ENCODE peak calls at places on chromosomes 2 and 18, in ten cellular contexts. One of them, this sample, is unnamed.

GRCh38 chr2:86649119-86649947 is 25.7 kb upstream of the RNF103 start:
- DNase-seq in spleen: no peak
- DNase-seq in coronary artery: no peak
- DNase-seq in fibroblast of lung: no peak
- DNase-seq in bronchial epithelial cell: no peak
- DNase-seq in psoas muscle: no peak
- DNase-seq in choroid plexus epithelial cell: no peak
- DNase-seq in body of pancreas: no peak
- DNase-seq in K562: no peak
- DNase-seq in kidney epithelial cell: no peak
- DNase-seq in this sample: no peak

GRCh38 chr2:198916548-198916947 is 541.2 kb downstream of the SATB2 start:
- DNase-seq in body of pancreas: no peak
- DNase-seq in kidney epithelial cell: no peak
- DNase-seq in spleen: no peak
- DNase-seq in choroid plexus epithelial cell: no peak
- DNase-seq in K562: no peak
- DNase-seq in psoas muscle: no peak
- DNase-seq in bronchial epithelial cell: no peak
- DNase-seq in fibroblast of lung: no peak
- DNase-seq in coronary artery: no peak
- DNase-seq in this sample: no peak

GRCh38 chr2:45258251-45258775 is 249.1 kb upstream of the SIX2 start:
- DNase-seq in coronary artery: no peak
- DNase-seq in kidney epithelial cell: no peak
- DNase-seq in K562: no peak
- DNase-seq in fibroblast of lung: no peak
- DNase-seq in bronchial epithelial cell: no peak
- DNase-seq in body of pancreas: no peak
- DNase-seq in spleen: no peak
- DNase-seq in psoas muscle: no peak
- DNase-seq in choroid plexus epithelial cell: no peak
- DNase-seq in this sample: no peak

GRCh38 chr2:170577356-170577755 is 137.8 kb upstream of the SP5 start:
- DNase-seq in psoas muscle: no peak
- DNase-seq in fibroblast of lung: no peak
- DNase-seq in body of pancreas: no peak
- DNase-seq in choroid plexus epithelial cell: no peak
- DNase-seq in bronchial epithelial cell: no peak
- DNase-seq in spleen: no peak
- DNase-seq in coronary artery: no peak
- DNase-seq in kidney epithelial cell: no peak
- DNase-seq in K562: no peak
- DNase-seq in this sample: no peak

GRCh38 chr2:229446316-229446715 is 175.2 kb upstream of the PID1 start:
- DNase-seq in bronchial epithelial cell: no peak
- DNase-seq in K562: no peak
- DNase-seq in choroid plexus epithelial cell: no peak
- DNase-seq in fibroblast of lung: peak
- DNase-seq in kidney epithelial cell: no peak
- DNase-seq in spleen: no peak
- DNase-seq in coronary artery: no peak
- DNase-seq in body of pancreas: no peak
- DNase-seq in psoas muscle: no peak
- DNase-seq in this sample: no peak

GRCh38 chr2:177818412-177818811 is 254.2 kb downstream of the PDE11A start:
- DNase-seq in fibroblast of lung: no peak
- DNase-seq in spleen: no peak
- DNase-seq in psoas muscle: no peak
- DNase-seq in bronchial epithelial cell: no peak
- DNase-seq in body of pancreas: no peak
- DNase-seq in K562: no peak
- DNase-seq in coronary artery: no peak
- DNase-seq in choroid plexus epithelial cell: no peak
- DNase-seq in kidney epithelial cell: no peak
- DNase-seq in this sample: no peak

GRCh38 chr2:172972005-172972619 is 103.5 kb upstream of the MAP3K20 start:
- DNase-seq in K562: peak
- DNase-seq in body of pancreas: peak
- DNase-seq in choroid plexus epithelial cell: peak
- DNase-seq in coronary artery: no peak
- DNase-seq in kidney epithelial cell: no peak
- DNase-seq in bronchial epithelial cell: peak
- DNase-seq in fibroblast of lung: peak
- DNase-seq in spleen: no peak
- DNase-seq in psoas muscle: peak
- DNase-seq in this sample: no peak

GRCh38 chr2:68737717-68738116 is 3.1 kb downstream of the ARHGAP25 start:
- DNase-seq in choroid plexus epithelial cell: peak
- DNase-seq in coronary artery: no peak
- DNase-seq in spleen: no peak
- DNase-seq in psoas muscle: no peak
- DNase-seq in body of pancreas: no peak
- DNase-seq in bronchial epithelial cell: no peak
- DNase-seq in kidney epithelial cell: no peak
- DNase-seq in K562: no peak
- DNase-seq in fibroblast of lung: no peak
- DNase-seq in this sample: no peak

GRCh38 chr2:85452237-85452636 is 33.7 kb downstream of the SH2D6 start:
- DNase-seq in psoas muscle: no peak
- DNase-seq in spleen: no peak
- DNase-seq in K562: no peak
- DNase-seq in choroid plexus epithelial cell: no peak
- DNase-seq in coronary artery: no peak
- DNase-seq in fibroblast of lung: no peak
- DNase-seq in bronchial epithelial cell: no peak
- DNase-seq in kidney epithelial cell: no peak
- DNase-seq in body of pancreas: no peak
- DNase-seq in this sample: no peak

GRCh38 chr2:238117199-238118154 is 17.3 kb downstream of the ESPNL start:
- DNase-seq in spleen: peak
- DNase-seq in body of pancreas: no peak
- DNase-seq in choroid plexus epithelial cell: no peak
- DNase-seq in coronary artery: no peak
- DNase-seq in fibroblast of lung: peak
- DNase-seq in K562: no peak
- DNase-seq in bronchial epithelial cell: peak
- DNase-seq in psoas muscle: no peak
- DNase-seq in kidney epithelial cell: no peak
- DNase-seq in this sample: no peak

GRCh38 chr2:235900631-235901030 is 267.6 kb downstream of the GBX2 start:
- DNase-seq in choroid plexus epithelial cell: peak
- DNase-seq in fibroblast of lung: peak
- DNase-seq in spleen: no peak
- DNase-seq in K562: no peak
- DNase-seq in body of pancreas: no peak
- DNase-seq in coronary artery: no peak
- DNase-seq in psoas muscle: no peak
- DNase-seq in bronchial epithelial cell: peak
- DNase-seq in kidney epithelial cell: peak
- DNase-seq in this sample: no peak

GRCh38 chr2:134361648-134362047 is 107.8 kb downstream of the MGAT5 start:
- DNase-seq in choroid plexus epithelial cell: peak
- DNase-seq in fibroblast of lung: no peak
- DNase-seq in spleen: no peak
- DNase-seq in K562: no peak
- DNase-seq in bronchial epithelial cell: no peak
- DNase-seq in kidney epithelial cell: no peak
- DNase-seq in body of pancreas: no peak
- DNase-seq in psoas muscle: no peak
- DNase-seq in coronary artery: no peak
- DNase-seq in this sample: no peak

GRCh38 chr2:16084274-16084673 is 143.9 kb downstream of the MYCN start:
- DNase-seq in coronary artery: no peak
- DNase-seq in kidney epithelial cell: no peak
- DNase-seq in bronchial epithelial cell: no peak
- DNase-seq in K562: no peak
- DNase-seq in psoas muscle: no peak
- DNase-seq in fibroblast of lung: no peak
- DNase-seq in spleen: no peak
- DNase-seq in body of pancreas: no peak
- DNase-seq in choroid plexus epithelial cell: no peak
- DNase-seq in this sample: no peak

GRCh38 chr2:107062173-107062572 is 176.2 kb upstream of the ST6GAL2 start:
- DNase-seq in K562: no peak
- DNase-seq in bronchial epithelial cell: no peak
- DNase-seq in choroid plexus epithelial cell: no peak
- DNase-seq in kidney epithelial cell: no peak
- DNase-seq in fibroblast of lung: no peak
- DNase-seq in body of pancreas: no peak
- DNase-seq in psoas muscle: no peak
- DNase-seq in spleen: no peak
- DNase-seq in coronary artery: no peak
- DNase-seq in this sample: no peak

GRCh38 chr18:79723036-79723435 is 43.4 kb downstream of the CTDP1 start:
- DNase-seq in coronary artery: no peak
- DNase-seq in kidney epithelial cell: no peak
- DNase-seq in psoas muscle: no peak
- DNase-seq in bronchial epithelial cell: no peak
- DNase-seq in spleen: no peak
- DNase-seq in choroid plexus epithelial cell: no peak
- DNase-seq in K562: no peak
- DNase-seq in body of pancreas: no peak
- DNase-seq in fibroblast of lung: no peak
- DNase-seq in this sample: no peak

GRCh38 chr18:50306944-50307343 is 19.5 kb upstream of the CXXC1 start:
- DNase-seq in choroid plexus epithelial cell: peak
- DNase-seq in coronary artery: no peak
- DNase-seq in K562: no peak
- DNase-seq in psoas muscle: no peak
- DNase-seq in spleen: no peak
- DNase-seq in fibroblast of lung: peak
- DNase-seq in kidney epithelial cell: no peak
- DNase-seq in body of pancreas: no peak
- DNase-seq in bronchial epithelial cell: peak
- DNase-seq in this sample: no peak

GRCh38 chr2:239142806-239143205 is 258.0 kb downstream of the HDAC4 start:
- DNase-seq in choroid plexus epithelial cell: no peak
- DNase-seq in kidney epithelial cell: no peak
- DNase-seq in fibroblast of lung: peak
- DNase-seq in body of pancreas: no peak
- DNase-seq in spleen: no peak
- DNase-seq in psoas muscle: no peak
- DNase-seq in K562: no peak
- DNase-seq in bronchial epithelial cell: peak
- DNase-seq in coronary artery: no peak
- DNase-seq in this sample: no peak

GRCh38 chr2:179536185-179536584 is 271.6 kb upstream of the SESTD1 start:
- DNase-seq in spleen: no peak
- DNase-seq in bronchial epithelial cell: peak
- DNase-seq in body of pancreas: no peak
- DNase-seq in choroid plexus epithelial cell: peak
- DNase-seq in kidney epithelial cell: no peak
- DNase-seq in coronary artery: no peak
- DNase-seq in psoas muscle: peak
- DNase-seq in K562: no peak
- DNase-seq in fibroblast of lung: peak
- DNase-seq in this sample: no peak

DNA sequence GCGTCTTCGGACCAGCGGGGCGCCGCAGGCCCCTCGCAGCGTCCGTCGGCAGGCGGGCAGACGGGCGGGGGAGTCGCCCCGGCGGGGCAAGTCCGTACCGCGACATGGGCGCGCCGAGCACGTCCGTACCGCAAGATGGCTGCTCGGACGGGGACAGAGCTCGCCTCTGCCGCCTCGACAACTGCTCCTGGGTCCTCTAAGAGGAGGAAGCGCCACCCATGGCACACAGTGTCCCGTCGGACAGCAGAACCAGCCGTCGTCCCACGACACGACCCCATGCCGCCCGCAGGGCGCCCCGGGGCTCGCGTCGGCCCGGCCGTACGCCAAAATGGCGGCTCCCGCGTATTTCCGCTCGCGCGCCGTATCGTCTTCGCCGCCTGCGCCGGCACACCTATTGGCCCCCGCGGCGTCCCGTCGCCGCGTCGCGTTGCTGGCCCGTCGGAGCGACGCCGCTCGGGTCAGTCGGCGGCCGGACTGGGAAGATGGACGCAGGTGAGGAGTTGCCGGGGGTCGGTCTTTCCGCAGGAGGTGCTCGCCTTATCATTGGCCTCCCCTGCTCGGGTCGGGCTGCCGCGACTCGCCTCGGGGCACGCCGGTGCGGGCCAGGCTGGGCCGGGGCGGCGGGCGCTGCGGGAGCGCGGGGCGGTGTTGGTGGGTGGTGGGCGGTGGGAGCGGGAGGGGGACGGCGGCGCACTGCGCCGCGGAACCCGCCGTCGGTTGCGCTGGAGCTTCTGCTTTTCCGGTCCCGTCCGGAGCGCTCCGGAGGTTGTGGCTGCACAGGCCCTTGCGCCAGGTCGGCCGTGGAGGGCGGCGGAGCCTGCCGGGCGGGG is at the start of gene ATG4B:
- DNase-seq in K562: peak
- DNase-seq in kidney epithelial cell: peak
- DNase-seq in fibroblast of lung: peak
- DNase-seq in choroid plexus epithelial cell: peak
- DNase-seq in bronchial epithelial cell: peak
- DNase-seq in psoas muscle: peak
- DNase-seq in spleen: peak
- DNase-seq in body of pancreas: peak
- DNase-seq in coronary artery: peak
- DNase-seq in this sample: peak
- TF ChIP-seq CTCF in K562: no peak
- TF ChIP-seq CTCF in kidney epithelial cell: no peak
- TF ChIP-seq CTCF in fibroblast of lung: no peak
- TF ChIP-seq CTCF in choroid plexus epithelial cell: no peak
- TF ChIP-seq CTCF in bronchial epithelial cell: no peak
- TF ChIP-seq CTCF in psoas muscle: no peak
- TF ChIP-seq CTCF in spleen: peak
- TF ChIP-seq CTCF in body of pancreas: no peak
- TF ChIP-seq CTCF in coronary artery: no peak
- TF ChIP-seq CTCF in this sample: no peak

GRCh38 chr2:27218614-27219013 is 1.4 kb downstream of the CAD start:
- DNase-seq in fibroblast of lung: no peak
- DNase-seq in coronary artery: no peak
- DNase-seq in spleen: no peak
- DNase-seq in choroid plexus epithelial cell: no peak
- DNase-seq in bronchial epithelial cell: no peak
- DNase-seq in psoas muscle: no peak
- DNase-seq in kidney epithelial cell: no peak
- DNase-seq in body of pancreas: no peak
- DNase-seq in K562: no peak
- DNase-seq in this sample: no peak
- TF ChIP-seq CTCF in fibroblast of lung: no peak
- TF ChIP-seq CTCF in coronary artery: no peak
- TF ChIP-seq CTCF in spleen: no peak
- TF ChIP-seq CTCF in choroid plexus epithelial cell: no peak
- TF ChIP-seq CTCF in bronchial epithelial cell: no peak
- TF ChIP-seq CTCF in psoas muscle: no peak
- TF ChIP-seq CTCF in kidney epithelial cell: no peak
- TF ChIP-seq CTCF in body of pancreas: no peak
- TF ChIP-seq CTCF in K562: no peak
- TF ChIP-seq CTCF in this sample: no peak

GRCh38 chr2:65353046-65353445 is 79.4 kb downstream of the SPRED2 start:
- DNase-seq in K562: no peak
- DNase-seq in spleen: no peak
- DNase-seq in psoas muscle: no peak
- DNase-seq in kidney epithelial cell: no peak
- DNase-seq in coronary artery: no peak
- DNase-seq in bronchial epithelial cell: no peak
- DNase-seq in choroid plexus epithelial cell: no peak
- DNase-seq in fibroblast of lung: no peak
- DNase-seq in body of pancreas: no peak
- DNase-seq in this sample: no peak
- TF ChIP-seq CTCF in K562: peak
- TF ChIP-seq CTCF in spleen: no peak
- TF ChIP-seq CTCF in psoas muscle: no peak
- TF ChIP-seq CTCF in kidney epithelial cell: no peak
- TF ChIP-seq CTCF in coronary artery: no peak
- TF ChIP-seq CTCF in bronchial epithelial cell: no peak
- TF ChIP-seq CTCF in choroid plexus epithelial cell: no peak
- TF ChIP-seq CTCF in fibroblast of lung: no peak
- TF ChIP-seq CTCF in body of pancreas: no peak
- TF ChIP-seq CTCF in this sample: no peak

GRCh38 chr2:131030478-131030971 is 62.7 kb downstream of the FAM168B start:
- DNase-seq in bronchial epithelial cell: no peak
- DNase-seq in psoas muscle: no peak
- DNase-seq in spleen: peak
- DNase-seq in choroid plexus epithelial cell: no peak
- DNase-seq in K562: no peak
- DNase-seq in fibroblast of lung: no peak
- DNase-seq in kidney epithelial cell: no peak
- DNase-seq in body of pancreas: no peak
- DNase-seq in coronary artery: peak
- DNase-seq in this sample: no peak
- TF ChIP-seq CTCF in bronchial epithelial cell: no peak
- TF ChIP-seq CTCF in psoas muscle: no peak
- TF ChIP-seq CTCF in spleen: no peak
- TF ChIP-seq CTCF in choroid plexus epithelial cell: no peak
- TF ChIP-seq CTCF in K562: no peak
- TF ChIP-seq CTCF in fibroblast of lung: no peak
- TF ChIP-seq CTCF in kidney epithelial cell: no peak
- TF ChIP-seq CTCF in body of pancreas: no peak
- TF ChIP-seq CTCF in coronary artery: no peak
- TF ChIP-seq CTCF in this sample: no peak